ENCODE peak calls at places on chromosomes 2 and 18, in six cellular contexts. One of them, this sample, is unnamed.

GRCh38 chr2:239822146-239822945 is 202.8 kb downstream of the NDUFA10 start:
- DNase-seq in brain microvascular endothelial cell: no peak
- DNase-seq in neural crest cell: no peak
- DNase-seq in nephron progenitor cell: no peak
- DNase-seq in left ventricle myocardium inferior: no peak
- DNase-seq in chondrocyte: no peak
- DNase-seq in this sample: peak

GRCh38 chr2:3805120-3805519 is 101.7 kb downstream of the DCDC2C start:
- DNase-seq in brain microvascular endothelial cell: peak
- DNase-seq in neural crest cell: peak
- DNase-seq in nephron progenitor cell: peak
- DNase-seq in left ventricle myocardium inferior: no peak
- DNase-seq in chondrocyte: no peak
- DNase-seq in this sample: no peak

GRCh38 chr18:3511980-3512379 is 62.0 kb downstream of the TGIF1 start:
- DNase-seq in brain microvascular endothelial cell: peak
- DNase-seq in neural crest cell: no peak
- DNase-seq in nephron progenitor cell: no peak
- DNase-seq in left ventricle myocardium inferior: no peak
- DNase-seq in chondrocyte: no peak
- DNase-seq in this sample: no peak

GRCh38 chr2:120546077-120546864 is 189.4 kb upstream of the GLI2 start:
- DNase-seq in brain microvascular endothelial cell: peak
- DNase-seq in neural crest cell: no peak
- DNase-seq in nephron progenitor cell: peak
- DNase-seq in left ventricle myocardium inferior: peak
- DNase-seq in chondrocyte: peak
- DNase-seq in this sample: no peak

GRCh38 chr2:48530033-48530804 is at the start of gene STON1:
- DNase-seq in brain microvascular endothelial cell: no peak
- DNase-seq in neural crest cell: peak
- DNase-seq in nephron progenitor cell: peak
- DNase-seq in left ventricle myocardium inferior: peak
- DNase-seq in chondrocyte: no peak
- DNase-seq in this sample: peak

GRCh38 chr2:173607601-173608311 is 253.1 kb downstream of the CDCA7 start:
- DNase-seq in brain microvascular endothelial cell: no peak
- DNase-seq in neural crest cell: no peak
- DNase-seq in nephron progenitor cell: peak
- DNase-seq in left ventricle myocardium inferior: peak
- DNase-seq in chondrocyte: no peak
- DNase-seq in this sample: no peak

GRCh38 chr2:105856576-105856975 is 111.9 kb downstream of the NCK2 start:
- DNase-seq in brain microvascular endothelial cell: no peak
- DNase-seq in neural crest cell: no peak
- DNase-seq in nephron progenitor cell: no peak
- DNase-seq in left ventricle myocardium inferior: no peak
- DNase-seq in chondrocyte: no peak
- DNase-seq in this sample: no peak

GRCh38 chr2:43084699-43085091 is 141.7 kb downstream of the ZFP36L2 start:
- DNase-seq in brain microvascular endothelial cell: no peak
- DNase-seq in neural crest cell: no peak
- DNase-seq in nephron progenitor cell: no peak
- DNase-seq in left ventricle myocardium inferior: peak
- DNase-seq in chondrocyte: no peak
- DNase-seq in this sample: no peak

GRCh38 chr2:160657206-160657605 is 163.6 kb upstream of the RBMS1 start:
- DNase-seq in brain microvascular endothelial cell: peak
- DNase-seq in neural crest cell: no peak
- DNase-seq in nephron progenitor cell: no peak
- DNase-seq in left ventricle myocardium inferior: no peak
- DNase-seq in chondrocyte: no peak
- DNase-seq in this sample: no peak

GRCh38 chr2:208379192-208379591 is 27.4 kb upstream of the PTH2R start:
- DNase-seq in brain microvascular endothelial cell: no peak
- DNase-seq in neural crest cell: no peak
- DNase-seq in nephron progenitor cell: no peak
- DNase-seq in left ventricle myocardium inferior: no peak
- DNase-seq in chondrocyte: no peak
- DNase-seq in this sample: no peak

GRCh38 chr2:239468491-239469017 is 67.7 kb upstream of the HDAC4 start:
- DNase-seq in brain microvascular endothelial cell: no peak
- DNase-seq in neural crest cell: no peak
- DNase-seq in nephron progenitor cell: no peak
- DNase-seq in left ventricle myocardium inferior: no peak
- DNase-seq in chondrocyte: no peak
- DNase-seq in this sample: peak

GRCh38 chr2:63716146-63716545 is 125.5 kb upstream of the UGP2 start:
- DNase-seq in brain microvascular endothelial cell: no peak
- DNase-seq in neural crest cell: no peak
- DNase-seq in nephron progenitor cell: no peak
- DNase-seq in left ventricle myocardium inferior: no peak
- DNase-seq in chondrocyte: no peak
- DNase-seq in this sample: no peak

GRCh38 chr18:354003-354402 is 86.2 kb upstream of the THOC1 start:
- DNase-seq in brain microvascular endothelial cell: no peak
- DNase-seq in neural crest cell: no peak
- DNase-seq in nephron progenitor cell: no peak
- DNase-seq in left ventricle myocardium inferior: no peak
- DNase-seq in chondrocyte: no peak
- DNase-seq in this sample: no peak

GRCh38 chr2:235510305-235510704 is 16.5 kb downstream of the AGAP1 start:
- DNase-seq in brain microvascular endothelial cell: no peak
- DNase-seq in neural crest cell: no peak
- DNase-seq in nephron progenitor cell: no peak
- DNase-seq in left ventricle myocardium inferior: no peak
- DNase-seq in chondrocyte: no peak
- DNase-seq in this sample: no peak

GRCh38 chr2:217938038-217938437 is 64.8 kb downstream of the TNS1 start:
- DNase-seq in brain microvascular endothelial cell: no peak
- DNase-seq in neural crest cell: no peak
- DNase-seq in nephron progenitor cell: no peak
- DNase-seq in left ventricle myocardium inferior: peak
- DNase-seq in chondrocyte: no peak
- DNase-seq in this sample: no peak

GRCh38 chr2:36967236-36967876 is 1.0 kb upstream of the STRN start:
- DNase-seq in brain microvascular endothelial cell: no peak
- DNase-seq in neural crest cell: no peak
- DNase-seq in nephron progenitor cell: no peak
- DNase-seq in left ventricle myocardium inferior: no peak
- DNase-seq in chondrocyte: no peak
- DNase-seq in this sample: no peak

DNA sequence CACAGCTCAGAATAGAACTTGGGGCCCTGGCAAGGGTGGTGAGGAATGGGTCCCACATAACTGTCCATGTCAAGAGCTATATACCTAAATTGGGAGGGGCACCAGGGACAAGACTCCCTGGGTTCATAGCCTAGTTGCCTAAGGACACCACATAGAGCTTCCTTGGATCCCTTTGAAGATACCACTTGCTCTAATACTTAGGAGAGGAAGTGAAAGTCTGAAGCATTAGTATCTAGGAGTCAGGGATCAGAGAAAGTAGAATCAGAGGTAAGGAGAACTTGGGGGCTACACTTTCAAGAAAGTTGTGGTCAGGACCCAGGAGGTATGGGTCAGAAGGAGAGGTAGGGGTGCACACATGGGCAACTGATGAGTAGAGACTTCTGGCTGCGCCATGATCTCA is 318.2 kb upstream of the SLC39A10 start:
- DNase-seq in brain microvascular endothelial cell: no peak
- DNase-seq in neural crest cell: no peak
- DNase-seq in nephron progenitor cell: no peak
- DNase-seq in left ventricle myocardium inferior: no peak
- DNase-seq in chondrocyte: no peak
- DNase-seq in this sample: no peak
- TF ChIP-seq CTCF in brain microvascular endothelial cell: no peak
- TF ChIP-seq CTCF in neural crest cell: no peak
- TF ChIP-seq CTCF in nephron progenitor cell: no peak
- TF ChIP-seq CTCF in left ventricle myocardium inferior: no peak
- TF ChIP-seq CTCF in chondrocyte: no peak
- TF ChIP-seq CTCF in this sample: no peak

GRCh38 chr2:64750001-64750816 is 96.5 kb upstream of the SERTAD2 start:
- DNase-seq in brain microvascular endothelial cell: peak
- DNase-seq in neural crest cell: peak
- DNase-seq in nephron progenitor cell: peak
- DNase-seq in left ventricle myocardium inferior: peak
- DNase-seq in chondrocyte: no peak
- DNase-seq in this sample: peak
- TF ChIP-seq CTCF in brain microvascular endothelial cell: no peak
- TF ChIP-seq CTCF in neural crest cell: peak
- TF ChIP-seq CTCF in nephron progenitor cell: no peak
- TF ChIP-seq CTCF in left ventricle myocardium inferior: no peak
- TF ChIP-seq CTCF in chondrocyte: peak
- TF ChIP-seq CTCF in this sample: no peak

DNA sequence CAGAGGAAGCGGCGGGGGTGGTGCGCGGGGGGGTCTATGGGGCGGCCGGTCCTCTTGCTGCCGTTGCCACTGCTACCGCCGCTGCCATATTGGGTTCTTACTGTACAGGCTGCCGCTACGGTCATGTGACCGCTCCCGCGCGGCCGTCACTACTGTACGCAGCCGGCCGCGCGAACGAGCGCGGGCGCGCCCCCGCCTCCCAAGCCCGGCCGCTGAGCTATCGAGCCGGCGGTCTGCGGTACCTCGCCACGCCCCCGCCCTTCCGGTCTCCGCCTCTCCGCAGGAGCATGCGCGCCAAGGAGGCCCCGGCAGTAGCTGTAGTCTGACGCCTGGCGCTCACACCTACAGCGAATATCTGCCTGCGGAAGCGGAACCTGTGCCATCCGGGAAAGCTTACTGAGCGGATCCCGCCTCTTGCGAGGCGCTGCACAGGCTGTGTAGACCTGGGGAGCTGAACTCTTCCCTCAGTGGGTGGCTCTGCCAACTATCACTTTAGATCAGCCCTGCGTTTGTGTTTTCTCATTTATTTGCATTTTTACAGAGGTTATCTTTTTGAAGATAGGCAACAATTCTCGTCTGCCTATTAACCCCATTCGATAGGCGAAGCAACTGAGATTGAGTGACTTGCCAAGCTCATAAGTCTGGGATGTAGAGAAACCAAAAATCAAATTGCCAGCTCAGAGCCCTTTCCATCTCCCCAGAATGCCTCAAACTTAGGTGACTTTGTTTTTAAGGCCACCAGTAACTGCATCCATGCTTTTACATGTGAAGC is at the start of gene ASXL2:
- DNase-seq in brain microvascular endothelial cell: peak
- DNase-seq in neural crest cell: peak
- DNase-seq in nephron progenitor cell: peak
- DNase-seq in left ventricle myocardium inferior: peak
- DNase-seq in chondrocyte: peak
- DNase-seq in this sample: peak
- TF ChIP-seq CTCF in brain microvascular endothelial cell: no peak
- TF ChIP-seq CTCF in neural crest cell: no peak
- TF ChIP-seq CTCF in nephron progenitor cell: no peak
- TF ChIP-seq CTCF in left ventricle myocardium inferior: no peak
- TF ChIP-seq CTCF in chondrocyte: peak
- TF ChIP-seq CTCF in this sample: peak

GRCh38 chr2:88170472-88170892 is 336 bp downstream of the THNSL2 start:
- DNase-seq in brain microvascular endothelial cell: peak
- DNase-seq in neural crest cell: peak
- DNase-seq in nephron progenitor cell: no peak
- DNase-seq in left ventricle myocardium inferior: no peak
- DNase-seq in chondrocyte: no peak
- DNase-seq in this sample: no peak
- TF ChIP-seq CTCF in brain microvascular endothelial cell: no peak
- TF ChIP-seq CTCF in neural crest cell: no peak
- TF ChIP-seq CTCF in nephron progenitor cell: no peak
- TF ChIP-seq CTCF in left ventricle myocardium inferior: no peak
- TF ChIP-seq CTCF in chondrocyte: no peak
- TF ChIP-seq CTCF in this sample: peak

This sample was measured in progenitor cell of endocrine pancreas.